ENCODE peak calls at places on chromosomes 4 and X, in five cellular contexts. B is lower lobe of right lung, Z is mammary epithelial cell, U is adrenal gland, I is transverse colon. M is an unnamed sample. For H3K36me3 and H3K4me1, the result is how much of the 10 kb centered on the place peaks cover.

GRCh38 chr4:77599378-77599777 is 6.2 kb upstream of the CXCL13 start:
- DNase-seq in Z (peak), B (no peak), U (peak), I (no peak), M (peak)

GRCh38 chrX:861335-861890 is 230.8 kb downstream of the SHOX start:
- DNase-seq in U (no peak), B (no peak), Z (no peak), I (no peak), M (no peak)

GRCh38 chrX:23008431-23009099 is 8.8 kb downstream of the DDX53 start:
- DNase-seq in B (no peak), U (peak), Z (no peak), I (no peak), M (peak)

GRCh38 chr4:3266076-3266475 is 17.1 kb downstream of the MSANTD1 start:
- DNase-seq in U (no peak), Z (no peak), B (no peak), I (no peak), M (no peak)

GRCh38 chr4:15976456-15977096 is 13.6 kb upstream of the FGFBP2 start:
- DNase-seq in U (no peak), B (no peak), Z (no peak), I (no peak), M (no peak)

GRCh38 chrX:3461824-3462508 is 115.5 kb upstream of the MXRA5 start:
- DNase-seq in I (no peak), B (no peak), U (no peak), Z (no peak), M (peak)

GRCh38 chr4:55364691-55365346 is 18.8 kb downstream of the SRD5A3 start:
- DNase-seq in U (no peak), Z (no peak), B (no peak), I (no peak), M (no peak)

GRCh38 chrX:2272337-2272736 is 228.4 kb downstream of the DHRSX start:
- DNase-seq in B (no peak), I (no peak), Z (no peak), U (no peak), M (no peak)

GRCh38 chr4:8837181-8837811 is 34.3 kb downstream of the HMX1 start:
- DNase-seq in U (no peak), I (peak), B (peak), Z (no peak), M (no peak)

GRCh38 chr4:75248770-75249467 is 265.3 kb downstream of the RCHY1 start:
- DNase-seq in B (no peak), I (no peak), U (no peak), Z (peak), M (no peak)

GRCh38 chr4:20019310-20020015 is 232.2 kb upstream of the SLIT2 start:
- DNase-seq in I (peak), Z (no peak), U (no peak), B (no peak), M (no peak)

GRCh38 chr4:177530561-177530960 is 88.3 kb upstream of the AGA start:
- DNase-seq in U (no peak), I (no peak), Z (no peak), B (no peak), M (no peak)

GRCh38 chr4:183912585-183912984 is 7.5 kb downstream of the STOX2 start:
- DNase-seq in Z (peak), I (no peak), U (no peak), B (no peak), M (no peak)

GRCh38 chr4:38310446-38311043 is 350.3 kb downstream of the PTTG2 start:
- DNase-seq in Z (no peak), U (no peak), I (peak), B (no peak), M (no peak)

GRCh38 chr4:55016131-55016530 is 109.3 kb downstream of the KDR start:
- DNase-seq in I (no peak), Z (no peak), U (no peak), B (no peak), M (no peak)

GRCh38 chr4:24094726-24095125 is 204.9 kb upstream of the PPARGC1A start:
- DNase-seq in B (no peak), U (no peak), I (no peak), Z (no peak), M (no peak)

GRCh38 chrX:76850851-76851250 is 423.3 kb downstream of the MAGEE1 start:
- DNase-seq in I (no peak), U (no peak), Z (no peak), B (no peak), M (no peak)

GRCh38 chr4:82247629-82248028 is 126.2 kb downstream of the HNRNPD start:
- DNase-seq in Z (no peak), B (no peak), I (no peak), U (no peak), M (no peak)

GRCh38 chrX:144601010-144601409 is 646.3 kb upstream of the SPANXN1 start:
- DNase-seq in B (no peak), Z (no peak), I (no peak), U (no peak), M (no peak)

GRCh38 chrX:54473993-54474859 is 21.8 kb downstream of the FGD1 start:
- DNase-seq in Z (peak), B (no peak), U (no peak), I (no peak), M (no peak)

GRCh38 chrX:25010784-25011588 is 4.8 kb downstream of the ARX start:
- DNase-seq in I (no peak), B (no peak), U (no peak), Z (no peak), M (no peak)

GRCh38 chrX:120408168-120408567 is 46.3 kb downstream of the ATP1B4 start:
- DNase-seq in Z (no peak), I (no peak), B (no peak), U (no peak), M (no peak)
- H3K27ac ChIP-seq in Z (no peak), I (no peak), B (no peak), U (no peak), M (no peak)

DNA sequence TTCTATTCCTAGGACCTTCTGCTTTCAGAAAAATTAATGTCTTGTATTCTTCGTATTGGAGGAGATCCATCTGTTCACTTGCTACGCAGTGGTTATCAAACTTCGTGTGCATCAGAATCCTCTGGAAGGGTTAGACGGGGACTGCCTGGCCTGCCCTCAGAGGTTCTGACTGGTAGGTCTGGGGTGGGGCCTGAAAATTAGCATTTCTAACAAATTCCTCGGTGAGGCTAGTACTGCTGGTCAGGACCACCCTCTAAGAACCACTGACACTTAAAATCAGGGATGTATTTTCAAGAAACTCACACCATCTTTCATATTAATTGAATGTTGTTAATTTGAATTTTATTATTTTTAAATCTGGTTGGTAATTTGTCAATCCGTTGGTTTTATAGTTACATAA is 63.0 kb downstream of the MAPK10 start:
- DNase-seq in U (no peak), Z (no peak), I (no peak), B (no peak), M (no peak)
- H3K36me3 ChIP-seq in U (under half), Z (under half), I (under half), B (under half), M (under half)

DNA sequence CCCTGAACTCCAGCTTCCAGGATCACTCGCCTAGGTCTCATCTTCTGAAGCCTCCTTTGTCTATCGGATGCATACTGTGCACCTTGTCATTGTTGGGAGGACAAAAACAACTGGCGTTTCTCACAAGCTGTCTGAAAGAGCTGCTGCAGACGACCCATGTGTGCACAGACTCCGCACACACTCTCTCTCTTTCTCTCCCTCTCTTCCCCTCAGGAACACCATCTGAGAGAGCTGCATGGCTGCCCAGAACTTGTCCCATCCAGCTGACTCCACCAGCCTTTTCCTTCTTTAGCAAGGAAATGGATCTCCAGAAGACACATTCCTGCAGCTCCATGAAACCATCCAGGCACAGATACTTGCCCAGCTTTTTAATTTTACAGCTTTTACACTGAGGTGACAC is 82.9 kb downstream of the MAML3 start:
- DNase-seq in I (no peak), B (no peak), U (no peak), Z (no peak), M (no peak)
- H3K4me1 ChIP-seq in I (under half), B (under half), U (under half), Z (under half), M (under half)

DNA sequence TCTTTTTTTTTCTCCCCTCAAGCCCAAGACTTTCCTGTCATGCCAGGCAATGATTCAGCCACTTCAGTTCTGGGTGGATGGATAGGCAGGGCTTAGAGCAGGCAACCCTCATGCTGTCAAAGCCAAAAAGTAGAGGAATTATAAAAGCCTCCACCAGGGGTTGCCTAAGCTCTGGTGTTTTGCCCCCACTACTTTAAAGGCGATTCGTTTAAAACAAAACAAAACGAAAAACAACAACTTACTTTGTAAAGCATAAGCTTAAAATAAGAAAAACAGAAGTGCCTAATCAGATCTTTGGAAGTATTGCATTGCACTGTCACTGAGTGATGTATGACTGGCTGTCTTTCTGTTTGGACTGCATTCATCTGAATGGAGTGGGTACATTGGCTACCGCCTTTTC is 5.3 kb upstream of the IDS start:
- DNase-seq in U (no peak), Z (no peak), B (no peak), I (no peak), M (no peak)
- H3K27ac ChIP-seq in U (no peak), Z (no peak), B (no peak), I (no peak), M (no peak)

DNA sequence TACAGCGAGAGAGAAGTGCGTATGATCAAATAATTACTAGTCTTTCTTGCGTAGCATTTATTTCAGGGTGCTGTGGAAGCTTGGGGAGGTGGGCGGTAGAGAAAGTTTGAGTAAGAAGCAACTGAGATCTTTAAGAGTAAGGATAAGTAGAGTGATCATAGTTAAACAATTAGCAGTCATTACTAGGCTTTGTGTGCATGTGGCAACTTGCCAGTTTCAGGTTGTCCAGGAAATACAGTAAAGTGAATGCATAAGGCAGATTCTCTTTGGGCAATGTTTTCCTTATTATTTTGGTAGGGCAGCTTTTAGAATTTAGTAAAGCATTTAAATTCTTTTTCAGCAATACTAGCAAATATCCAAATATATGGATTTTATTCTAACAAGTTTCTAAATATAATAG is 57.0 kb downstream of the HPGDS start:
- DNase-seq in U (no peak), Z (no peak), B (no peak), I (no peak), M (no peak)
- H3K36me3 ChIP-seq in U (under half), Z (under half), B (half or more), I (under half), M (under half)

DNA sequence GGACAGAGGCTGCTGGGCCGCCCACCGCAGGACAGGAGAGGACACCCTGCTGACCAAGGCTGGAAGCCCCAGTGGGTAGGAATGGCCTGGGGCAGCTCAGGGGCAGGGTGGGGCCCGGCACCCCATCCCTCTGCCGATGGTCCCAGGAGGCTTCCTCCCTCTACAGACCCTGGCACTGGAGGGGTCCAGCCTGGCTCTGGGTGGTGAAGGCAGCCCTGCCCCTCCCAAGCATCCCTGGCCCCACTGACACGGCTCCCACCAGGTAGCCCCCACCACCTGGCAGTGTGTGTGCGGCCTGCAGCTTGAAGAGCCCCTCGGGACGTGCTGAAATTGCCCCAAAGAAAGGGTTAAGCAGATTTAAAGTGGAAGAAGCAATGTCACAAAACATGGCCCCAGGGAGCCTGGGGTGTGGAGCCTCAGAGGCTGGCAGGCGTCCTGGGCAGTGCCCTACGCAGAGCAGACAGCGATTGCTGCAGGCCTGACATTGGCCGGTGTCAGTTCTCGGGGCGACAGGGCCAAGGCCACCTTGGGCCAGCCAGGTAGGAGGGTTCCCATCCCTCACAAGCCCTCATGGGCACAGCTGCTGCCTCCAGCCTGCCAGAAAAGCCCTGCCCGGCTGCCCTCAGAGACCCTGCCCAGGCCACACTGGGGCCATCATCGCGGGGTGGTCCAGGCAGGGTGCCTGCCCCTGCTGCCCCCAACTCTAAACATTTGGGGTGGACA is 80.5 kb downstream of the FAM53A start:
- DNase-seq in U (no peak), B (peak), Z (no peak), I (no peak), M (no peak)
- H3K4me1 ChIP-seq in U (under half), B (under half), Z (under half), I (under half), M (under half)

GRCh38 chr4:5471691-5472090 is 236.7 kb downstream of the EVC2 start:
- DNase-seq in I (no peak), B (no peak), U (no peak), Z (no peak), M (no peak)

GRCh38 chr4:5472166-5472565 is 236.2 kb downstream of the EVC2 start:
- DNase-seq in B (no peak), Z (no peak), I (no peak), U (no peak), M (no peak)

GRCh38 chr4:5473125-5473524 is 235.2 kb downstream of the EVC2 start:
- DNase-seq in I (no peak), Z (no peak), B (no peak), U (no peak), M (no peak)

GRCh38 chr4:5477613-5478012 is 230.7 kb downstream of the EVC2 start:
- DNase-seq in Z (no peak), I (no peak), U (no peak), B (no peak), M (no peak)

DNA sequence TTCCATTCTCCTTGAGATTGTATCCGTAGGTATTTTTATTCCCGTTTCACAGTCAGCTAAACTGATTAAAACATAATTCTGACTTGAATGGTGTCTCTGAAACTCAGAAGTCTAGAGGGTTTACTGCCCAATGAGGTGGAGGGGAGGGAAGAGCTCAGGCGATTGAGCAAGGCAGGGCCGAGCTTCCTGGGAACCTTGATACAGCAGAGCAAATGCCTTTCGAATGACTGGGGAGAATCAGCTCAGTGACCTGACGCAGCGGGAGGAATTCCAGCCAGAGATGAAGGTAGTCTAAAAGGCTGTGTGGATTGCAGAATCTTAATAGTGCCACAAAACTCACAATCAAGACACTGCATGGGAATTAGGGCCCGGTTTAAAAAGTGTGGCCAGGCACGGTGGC is 233.6 kb downstream of the EVC2 start:
- DNase-seq in U (peak), I (no peak), B (no peak), Z (no peak), M (no peak)
- H3K27ac ChIP-seq in U (no peak), I (no peak), B (no peak), Z (no peak), M (no peak)